ENCODE peak calls at places on chromosomes 1 and 21, in ten cellular contexts. X is retinal pigment epithelial cell; G is neural progenitor cell; V is CD4-positive, CD25-positive, alpha-beta regulatory T cell; E is astrocyte; N is mucosa of descending colon; S is fibroblast of lung; J is OCI-LY7; P is GM23248; D is mesendoderm. H is an unnamed sample.

GRCh38 chr1:237352747-237353146 is 310.8 kb downstream of the RYR2 start:
- DNase-seq in X (no peak), G (no peak), V (no peak), E (no peak), N (no peak), S (no peak), J (no peak), P (no peak), D (no peak), H (no peak)

GRCh38 chr1:151989131-151989868 is 4.4 kb downstream of the S100A10 start:
- DNase-seq in X (no peak), G (no peak), V (no peak), E (peak), N (peak), S (peak), J (no peak), P (peak), D (no peak), H (peak)

GRCh38 chr1:61119085-61119484 is 36.7 kb downstream of the NFIA start:
- DNase-seq in X (no peak), G (no peak), V (no peak), E (no peak), N (no peak), S (no peak), J (no peak), P (no peak), D (no peak), H (no peak)

GRCh38 chr1:15411593-15412487 is 2.2 kb downstream of the EFHD2 start:
- DNase-seq in X (no peak), G (no peak), V (peak), E (no peak), N (peak), S (peak), J (peak), P (peak), D (peak), H (peak)

GRCh38 chr1:117686907-117687306 is 81.1 kb downstream of the TENT5C start:
- DNase-seq in X (no peak), G (no peak), V (no peak), E (peak), N (no peak), S (peak), J (no peak), P (peak), D (peak), H (no peak)

GRCh38 chr1:230321741-230322420 is 104.3 kb downstream of the PGBD5 start:
- DNase-seq in X (no peak), G (no peak), V (no peak), E (no peak), N (no peak), S (no peak), J (no peak), P (no peak), D (no peak), H (no peak)

GRCh38 chr1:172932981-172933380 is 117.8 kb downstream of the TNFSF18 start:
- DNase-seq in X (no peak), G (no peak), V (no peak), E (no peak), N (no peak), S (no peak), J (no peak), P (no peak), D (no peak), H (no peak)

GRCh38 chr1:33047839-33048305 is 11.2 kb upstream of the AK2 start:
- DNase-seq in X (no peak), G (no peak), V (no peak), E (peak), N (no peak), S (peak), J (no peak), P (peak), D (no peak), H (no peak)

GRCh38 chr1:158005249-158005648 is 11.8 kb downstream of the KIRREL1 start:
- DNase-seq in X (no peak), G (no peak), V (no peak), E (no peak), N (no peak), S (no peak), J (no peak), P (no peak), D (no peak), H (no peak)

GRCh38 chr21:36627242-36627641 is 71.7 kb upstream of the SIM2 start:
- DNase-seq in X (no peak), G (no peak), V (no peak), E (peak), N (no peak), S (peak), J (no peak), P (peak), D (no peak), H (no peak)

GRCh38 chr1:109704173-109704572 is 7.9 kb upstream of the GSTM5 start:
- DNase-seq in X (no peak), G (peak), V (no peak), E (no peak), N (no peak), S (no peak), J (no peak), P (no peak), D (no peak), H (no peak)

GRCh38 chr1:101902199-101902598 is 94.5 kb downstream of the OLFM3 start:
- DNase-seq in X (no peak), G (no peak), V (no peak), E (no peak), N (no peak), S (no peak), J (no peak), P (no peak), D (no peak), H (no peak)

GRCh38 chr1:156627313-156627880 is 8.2 kb downstream of the HAPLN2 start:
- DNase-seq in X (peak), G (peak), V (peak), E (peak), N (no peak), S (peak), J (peak), P (peak), D (peak), H (peak)

GRCh38 chr1:115222616-115223402 is 115.2 kb downstream of the NGF start:
- DNase-seq in X (peak), G (no peak), V (no peak), E (peak), N (no peak), S (no peak), J (no peak), P (no peak), D (no peak), H (no peak)

GRCh38 chr1:246530482-246530881 is 23.4 kb upstream of the SMYD3 start:
- DNase-seq in X (no peak), G (no peak), V (no peak), E (no peak), N (no peak), S (no peak), J (no peak), P (no peak), D (no peak), H (no peak)

GRCh38 chr1:203582568-203582967 is 44.1 kb upstream of the ATP2B4 start:
- DNase-seq in X (no peak), G (no peak), V (no peak), E (no peak), N (no peak), S (no peak), J (no peak), P (no peak), D (no peak), H (no peak)

GRCh38 chr1:220810179-220810653 is 23.5 kb downstream of the MTARC1 start:
- DNase-seq in X (no peak), G (peak), V (peak), E (no peak), N (peak), S (peak), J (peak), P (peak), D (peak), H (peak)
- H3K4me3 ChIP-seq in X (peak), G (peak), V (no peak), E (no peak), N (no peak), S (no peak), J (no peak), P (peak), D (no peak), H (no peak)

DNA sequence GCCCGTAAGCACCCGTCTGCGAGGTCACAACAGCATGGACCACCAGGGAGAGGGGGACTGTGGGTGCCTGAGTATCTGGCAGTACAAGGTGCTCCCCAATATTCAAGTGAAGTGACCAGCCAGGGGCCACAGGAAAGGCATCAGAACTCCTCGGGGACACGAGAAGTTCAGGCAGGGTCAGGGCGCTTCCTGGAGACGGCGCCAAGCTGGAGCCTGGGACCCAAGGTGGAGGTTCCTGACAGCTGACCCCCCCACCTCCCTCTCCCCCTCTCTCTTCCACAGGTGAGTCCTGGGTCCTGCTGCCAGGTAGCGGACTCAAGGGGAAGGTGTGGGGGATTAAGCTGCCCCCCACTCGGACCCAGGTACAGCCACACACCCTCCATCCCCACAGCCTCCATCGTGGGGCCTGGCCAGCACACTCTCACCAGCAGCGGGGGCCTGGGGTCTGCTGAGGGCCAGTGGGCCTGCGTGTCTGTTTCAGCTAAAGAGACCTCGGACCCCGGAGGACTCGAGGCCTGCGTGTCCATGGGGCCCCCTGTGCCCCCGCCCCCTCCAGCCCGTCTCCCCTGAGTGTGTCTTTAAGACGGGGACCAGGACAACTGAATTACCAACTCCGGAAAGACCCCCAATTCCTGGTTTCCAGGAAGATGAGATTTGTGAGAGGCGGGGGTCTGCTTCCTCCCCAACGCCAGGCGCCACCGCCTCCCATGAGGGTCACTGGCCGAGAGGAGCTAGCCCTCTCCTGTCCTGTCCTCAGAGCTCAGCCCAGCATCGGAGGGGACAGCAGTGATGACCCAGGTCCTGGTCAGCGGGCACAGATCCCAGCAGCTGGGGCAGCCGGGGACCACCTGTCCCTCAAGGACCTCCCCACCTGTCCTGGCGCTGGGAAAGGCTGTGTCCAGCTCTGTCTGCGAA is 6.2 kb downstream of the TNFRSF18 start:
- DNase-seq in X (no peak), G (no peak), V (no peak), E (no peak), N (peak), S (no peak), J (no peak), P (no peak), D (no peak), H (peak)
- H3K4me3 ChIP-seq in X (no peak), G (peak), V (no peak), E (no peak), N (no peak), S (no peak), J (no peak), P (no peak), D (no peak), H (no peak)

GRCh38 chr1:35031103-35031452 is 667 bp downstream of the ZMYM6 start:
- DNase-seq in X (no peak), G (peak), V (no peak), E (peak), N (no peak), S (peak), J (peak), P (peak), D (peak), H (peak)

GRCh38 chr1:35032384-35032739 is 617 bp upstream of the ZMYM6 start:
- DNase-seq in X (no peak), G (no peak), V (no peak), E (no peak), N (no peak), S (no peak), J (no peak), P (no peak), D (no peak), H (no peak)

GRCh38 chr1:35033346-35033745 is 1.6 kb upstream of the ZMYM6 start:
- DNase-seq in X (no peak), G (no peak), V (no peak), E (no peak), N (no peak), S (no peak), J (no peak), P (no peak), D (no peak), H (no peak)

GRCh38 chr1:35030338-35031102 is 1.2 kb downstream of the ZMYM6 start:
- DNase-seq in X (no peak), G (no peak), V (no peak), E (no peak), N (no peak), S (peak), J (peak), P (peak), D (no peak), H (no peak)

GRCh38 chr1:35029756-35030155 is 2.0 kb downstream of the ZMYM6 start:
- DNase-seq in X (no peak), G (no peak), V (no peak), E (no peak), N (no peak), S (no peak), J (no peak), P (peak), D (no peak), H (no peak)
- H3K4me3 ChIP-seq in X (no peak), G (no peak), V (peak), E (no peak), N (no peak), S (no peak), J (peak), P (peak), D (no peak), H (peak)

DNA sequence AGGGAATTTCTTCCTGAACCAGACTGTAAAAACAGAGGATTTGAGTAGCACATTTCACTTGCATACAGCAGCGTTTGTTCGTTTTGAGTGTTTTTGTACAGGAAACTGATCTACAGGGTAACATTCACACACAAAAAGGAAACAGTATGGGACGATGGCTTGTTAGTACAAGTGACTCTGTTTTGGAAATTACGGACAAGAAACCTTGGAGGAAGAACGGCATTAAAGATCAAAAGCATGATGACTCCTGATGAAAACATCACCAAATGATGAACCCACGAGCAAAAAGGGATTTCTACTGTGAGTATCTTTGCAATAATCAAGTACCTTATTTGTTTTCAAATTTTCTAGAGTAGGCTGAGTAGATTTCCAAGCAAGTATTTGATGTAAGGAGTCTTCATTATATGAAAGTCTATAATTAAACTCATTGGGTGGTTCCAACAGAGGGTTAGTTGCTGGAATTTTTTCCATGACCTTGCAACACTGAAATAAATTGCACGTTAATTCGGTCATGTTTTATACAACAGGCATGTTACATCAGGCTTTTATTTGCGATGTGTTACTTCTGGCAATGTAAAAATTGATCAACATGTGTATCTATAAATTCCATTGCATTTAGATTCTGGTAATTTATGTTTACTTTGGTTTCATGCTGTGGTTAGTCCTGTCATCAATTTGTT is 76.7 kb upstream of the KCNK2 start:
- DNase-seq in X (no peak), G (no peak), V (no peak), E (no peak), N (no peak), S (no peak), J (no peak), P (peak), D (no peak), H (no peak)
- H3K4me3 ChIP-seq in X (no peak), G (no peak), V (no peak), E (no peak), N (no peak), S (no peak), J (no peak), P (peak), D (no peak), H (no peak)